ENCODE peak calls at places on chromosomes 4 and X, in six cellular contexts. K, L, D, Q, Y and M are unnamed samples.

GRCh38 chr4:170853422-170854021 is 763.8 kb upstream of the AADAT start:
- DNase-seq in K (no peak), L (no peak), D (peak), Q (no peak), Y (no peak), M (no peak)

GRCh38 chrX:134622056-134622812 is 36.0 kb downstream of the PLAC1 start:
- DNase-seq in K (no peak), L (no peak), D (peak), Q (no peak), Y (no peak), M (no peak)

GRCh38 chr4:156974264-156974663 is 2.7 kb upstream of the PDGFC start:
- DNase-seq in K (no peak), L (no peak), D (no peak), Q (no peak), Y (no peak), M (no peak)

GRCh38 chrX:74382613-74383012 is 38.7 kb upstream of the SLC16A2 start:
- DNase-seq in K (peak), L (peak), D (peak), Q (peak), Y (peak), M (peak)

GRCh38 chrX:13581554-13581953 is 12.2 kb downstream of the EGFL6 start:
- DNase-seq in K (no peak), L (no peak), D (no peak), Q (no peak), Y (no peak), M (no peak)

GRCh38 chr4:2931765-2932560 is 31.2 kb downstream of the NOP14 start:
- DNase-seq in K (no peak), L (peak), D (peak), Q (peak), Y (no peak), M (peak)

GRCh38 chr4:122577808-122578781 is 42.8 kb downstream of the IL21 start:
- DNase-seq in K (peak), L (peak), D (peak), Q (peak), Y (peak), M (peak)

GRCh38 chr4:6763330-6763851 is 19.1 kb upstream of the KIAA0232 start:
- DNase-seq in K (no peak), L (no peak), D (no peak), Q (no peak), Y (no peak), M (no peak)

GRCh38 chr4:139900964-139901376 is 235.4 kb downstream of the MGST2 start:
- DNase-seq in K (no peak), L (no peak), D (no peak), Q (no peak), Y (no peak), M (no peak)

GRCh38 chr4:1218892-1219552 is 29.9 kb downstream of the CTBP1 start:
- DNase-seq in K (no peak), L (no peak), D (peak), Q (no peak), Y (no peak), M (peak)

GRCh38 chrX:33138677-33139249 is 72.6 kb downstream of the DMD start:
- DNase-seq in K (no peak), L (no peak), D (no peak), Q (no peak), Y (no peak), M (no peak)

GRCh38 chrX:126065901-126066660 is 100.0 kb downstream of the DCAF12L2 start:
- DNase-seq in K (no peak), L (no peak), D (no peak), Q (no peak), Y (no peak), M (no peak)

GRCh38 chr4:76630748-76631147 is 195.7 kb downstream of the SHROOM3 start:
- DNase-seq in K (no peak), L (no peak), D (no peak), Q (no peak), Y (no peak), M (no peak)

GRCh38 chr4:121738780-121739547 is 26.0 kb downstream of the SMIM43 start:
- DNase-seq in K (no peak), L (no peak), D (no peak), Q (no peak), Y (no peak), M (no peak)

GRCh38 chr4:183586824-183587223 is 72.2 kb downstream of the RWDD4 start:
- DNase-seq in K (no peak), L (no peak), D (no peak), Q (no peak), Y (no peak), M (no peak)

GRCh38 chr4:109890076-109890475 is 22.6 kb upstream of the EGF start:
- DNase-seq in K (no peak), L (no peak), D (no peak), Q (no peak), Y (no peak), M (no peak)

GRCh38 chrX:85859426-85859825 is 187.9 kb downstream of the CHM start:
- DNase-seq in K (no peak), L (no peak), D (no peak), Q (no peak), Y (no peak), M (no peak)

GRCh38 chr4:58808817-58809216 is 1698.6 kb upstream of the IGFBP7 start:
- DNase-seq in K (no peak), L (no peak), D (no peak), Q (no peak), Y (no peak), M (no peak)

GRCh38 chrX:17242470-17242869 is 132.5 kb upstream of the NHS start:
- DNase-seq in K (peak), L (peak), D (peak), Q (peak), Y (peak), M (peak)

GRCh38 chrX:77953708-77954107 is 15.7 kb downstream of the PGAM4 start:
- DNase-seq in K (no peak), L (no peak), D (no peak), Q (no peak), Y (no peak), M (no peak)

GRCh38 chr4:181550381-181550780 is 692.8 kb upstream of the TENM3 start:
- DNase-seq in K (no peak), L (no peak), D (no peak), Q (no peak), Y (no peak), M (no peak)

GRCh38 chrX:2576793-2577192 is 76.0 kb upstream of the DHRSX start:
- DNase-seq in K (no peak), L (no peak), D (no peak), Q (no peak), Y (no peak), M (no peak)

GRCh38 chr4:40769266-40769665 is 19.5 kb downstream of the NSUN7 start:
- DNase-seq in K (no peak), L (no peak), D (no peak), Q (no peak), Y (no peak), M (no peak)

GRCh38 chrX:13201605-13202219 is 118.1 kb downstream of the ATXN3L start:
- DNase-seq in K (no peak), L (no peak), D (no peak), Q (no peak), Y (no peak), M (no peak)

GRCh38 chr4:22090655-22091350 is 142.2 kb upstream of the KCNIP4 start:
- DNase-seq in K (no peak), L (no peak), D (no peak), Q (no peak), Y (no peak), M (no peak)

GRCh38 chrX:120213438-120214265 is 37.0 kb upstream of the ZBTB33 start:
- DNase-seq in K (peak), L (peak), D (peak), Q (peak), Y (peak), M (peak)

GRCh38 chr4:157792716-157793115 is 380.1 kb downstream of the GASK1B start:
- DNase-seq in K (no peak), L (no peak), D (no peak), Q (no peak), Y (no peak), M (no peak)

GRCh38 chrX:39813631-39814246 is 284.0 kb downstream of the BCOR start:
- DNase-seq in K (peak), L (no peak), D (no peak), Q (no peak), Y (no peak), M (no peak)

GRCh38 chr4:181761130-181761529 is 482.1 kb upstream of the TENM3 start:
- DNase-seq in K (no peak), L (no peak), D (no peak), Q (no peak), Y (no peak), M (no peak)

GRCh38 chr4:82499705-82500104 is 62.1 kb downstream of the TMEM150C start:
- DNase-seq in K (no peak), L (no peak), D (no peak), Q (no peak), Y (peak), M (no peak)

GRCh38 chrX:51976503-51976902 is 83.1 kb downstream of the MAGED1 start:
- DNase-seq in K (no peak), L (no peak), D (no peak), Q (no peak), Y (no peak), M (no peak)

GRCh38 chr4:26557164-26557563 is 26.7 kb upstream of the TBC1D19 start:
- DNase-seq in K (no peak), L (no peak), D (no peak), Q (no peak), Y (no peak), M (no peak)

GRCh38 chr4:21901281-21901680 is 47.3 kb downstream of the KCNIP4 start:
- DNase-seq in K (no peak), L (no peak), D (no peak), Q (no peak), Y (no peak), M (no peak)

GRCh38 chr4:15955670-15956069 is 7.3 kb downstream of the FGFBP2 start:
- DNase-seq in K (no peak), L (no peak), D (no peak), Q (no peak), Y (no peak), M (no peak)

GRCh38 chrX:37423864-37424569 is 74.9 kb downstream of the PRRG1 start:
- DNase-seq in K (no peak), L (no peak), D (no peak), Q (no peak), Y (no peak), M (no peak)

GRCh38 chrX:72107320-72107719 is 24.4 kb downstream of the RTL5 start:
- DNase-seq in K (no peak), L (no peak), D (no peak), Q (no peak), Y (no peak), M (no peak)

GRCh38 chr4:120009731-120010130 is 56.9 kb downstream of the MAD2L1 start:
- DNase-seq in K (no peak), L (no peak), D (no peak), Q (no peak), Y (no peak), M (no peak)